ENCODE peak calls at places on chromosomes 3 and 15, in nine cellular contexts. Z, H, F, P, U, A, C, V and O are unnamed samples.

GRCh38 chr3:76044601-76045600 is 259.6 kb upstream of the ZNF717 start:
- DNase-seq in Z (peak; percentile 47), H (peak; percentile 13), F (no peak), P (peak; percentile 43), U (no peak), A (no peak), C (no peak), V (no peak), O (peak; percentile 55)

GRCh38 chr3:58029842-58030584 is 21.8 kb downstream of the FLNB start:
- DNase-seq in Z (no peak), H (no peak), F (no peak), P (no peak), U (no peak), A (no peak), C (no peak), V (no peak), O (no peak)

GRCh38 chr3:165617134-165617533 is 220.1 kb downstream of the BCHE start:
- DNase-seq in Z (no peak), H (no peak), F (no peak), P (no peak), U (no peak), A (no peak), C (no peak), V (no peak), O (no peak)

GRCh38 chr15:49064281-49064653 is 18.0 kb upstream of the SECISBP2L start:
- DNase-seq in Z (no peak), H (no peak), F (no peak), P (no peak), U (no peak), A (no peak), C (no peak), V (no peak), O (no peak)

GRCh38 chr15:90757461-90757860 is 40.3 kb downstream of the BLM start:
- DNase-seq in Z (no peak), H (no peak), F (no peak), P (no peak), U (no peak), A (no peak), C (no peak), V (no peak), O (no peak)

GRCh38 chr3:138881233-138881632 is 46.5 kb upstream of the PIK3CB start:
- DNase-seq in Z (no peak), H (no peak), F (no peak), P (no peak), U (no peak), A (no peak), C (no peak), V (no peak), O (no peak)

GRCh38 chr3:138768126-138768525 is 66.6 kb downstream of the PIK3CB start:
- DNase-seq in Z (peak; percentile 21), H (no peak), F (no peak), P (no peak), U (no peak), A (no peak), C (no peak), V (no peak), O (no peak)

GRCh38 chr15:69039516-69040225 is 25.2 kb downstream of the NOX5 start:
- DNase-seq in Z (no peak), H (no peak), F (no peak), P (no peak), U (no peak), A (no peak), C (no peak), V (no peak), O (no peak)

GRCh38 chr3:34276342-34276741 is 477.9 kb downstream of the PDCD6IP start:
- DNase-seq in Z (no peak), H (no peak), F (no peak), P (no peak), U (no peak), A (no peak), C (no peak), V (no peak), O (no peak)

GRCh38 chr15:33808720-33809119 is 159.6 kb upstream of the CHRM5 start:
- DNase-seq in Z (peak; percentile 2), H (peak; percentile 28), F (no peak), P (no peak), U (no peak), A (peak; percentile 92), C (no peak), V (no peak), O (no peak)

GRCh38 chr3:54443572-54444161 is 321.3 kb downstream of the CACNA2D3 start:
- DNase-seq in Z (peak; percentile 73), H (no peak), F (no peak), P (no peak), U (no peak), A (no peak), C (no peak), V (no peak), O (no peak)

GRCh38 chr3:190288836-190289235 is 33.4 kb downstream of the CLDN1 start:
- DNase-seq in Z (no peak), H (no peak), F (no peak), P (no peak), U (no peak), A (no peak), C (no peak), V (no peak), O (no peak)

GRCh38 chr15:40992241-40992741 is 39.0 kb downstream of the CHAC1 start:
- DNase-seq in Z (no peak), H (no peak), F (no peak), P (no peak), U (no peak), A (peak; percentile 21), C (no peak), V (no peak), O (no peak)

GRCh38 chr3:195198424-195199346 is 72.3 kb downstream of the XXYLT1 start:
- DNase-seq in Z (no peak), H (no peak), F (no peak), P (no peak), U (no peak), A (no peak), C (no peak), V (no peak), O (no peak)

GRCh38 chr3:195195321-195196209 is 75.4 kb downstream of the XXYLT1 start:
- DNase-seq in Z (no peak), H (no peak), F (no peak), P (peak; percentile 64), U (no peak), A (no peak), C (no peak), V (peak; percentile 35), O (no peak)

GRCh38 chr3:195200010-195200822 is 70.7 kb downstream of the XXYLT1 start:
- DNase-seq in Z (no peak), H (no peak), F (no peak), P (peak; percentile 6), U (no peak), A (peak; percentile 49), C (no peak), V (no peak), O (no peak)

GRCh38 chr3:195196266-195196665 is 74.7 kb downstream of the XXYLT1 start:
- DNase-seq in Z (peak; percentile 52), H (peak; percentile 60), F (no peak), P (no peak), U (no peak), A (peak; percentile 66), C (no peak), V (no peak), O (no peak)

DNA sequence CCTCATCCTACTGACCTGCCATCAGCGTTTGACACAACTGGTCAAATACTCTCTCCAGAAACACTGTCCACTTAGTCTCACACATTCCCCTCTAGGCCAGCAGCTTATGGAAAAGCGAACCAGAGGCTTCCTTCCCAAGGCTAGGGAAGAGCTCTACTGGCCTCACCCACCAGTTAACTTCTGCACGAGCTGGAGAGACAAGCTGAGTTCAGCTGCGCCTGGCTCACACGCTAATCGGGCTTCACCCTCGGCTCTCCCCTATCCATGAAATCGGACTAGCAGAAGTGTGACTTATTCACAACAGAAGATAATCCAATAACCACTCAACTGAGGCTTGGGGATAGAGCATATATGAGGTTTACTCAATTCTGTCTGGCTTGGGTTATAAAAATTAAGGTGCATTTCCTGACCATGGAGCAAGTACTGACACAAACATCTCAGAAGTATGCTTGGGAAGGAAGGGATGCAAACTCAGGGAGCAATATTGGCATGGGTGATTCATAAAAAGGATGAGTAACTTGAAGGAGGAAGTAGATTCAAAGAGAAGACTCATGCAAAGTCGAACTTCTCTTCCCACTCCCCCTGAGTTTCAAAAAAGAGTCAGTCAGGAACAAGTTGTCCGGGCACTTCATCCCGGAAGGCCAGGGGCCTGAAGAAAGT is 73.1 kb downstream of the XXYLT1 start:
- DNase-seq in Z (peak; percentile 61), H (peak; percentile 55), F (peak; percentile 8), P (no peak), U (peak; percentile 45), A (peak; percentile 20), C (no peak), V (no peak), O (no peak)
- TF ChIP-seq CTCF in Z (no peak), H (no peak), F (no peak), P (no peak), U (no peak), A (no peak), C (no peak), V (no peak), O (no peak)

DNA sequence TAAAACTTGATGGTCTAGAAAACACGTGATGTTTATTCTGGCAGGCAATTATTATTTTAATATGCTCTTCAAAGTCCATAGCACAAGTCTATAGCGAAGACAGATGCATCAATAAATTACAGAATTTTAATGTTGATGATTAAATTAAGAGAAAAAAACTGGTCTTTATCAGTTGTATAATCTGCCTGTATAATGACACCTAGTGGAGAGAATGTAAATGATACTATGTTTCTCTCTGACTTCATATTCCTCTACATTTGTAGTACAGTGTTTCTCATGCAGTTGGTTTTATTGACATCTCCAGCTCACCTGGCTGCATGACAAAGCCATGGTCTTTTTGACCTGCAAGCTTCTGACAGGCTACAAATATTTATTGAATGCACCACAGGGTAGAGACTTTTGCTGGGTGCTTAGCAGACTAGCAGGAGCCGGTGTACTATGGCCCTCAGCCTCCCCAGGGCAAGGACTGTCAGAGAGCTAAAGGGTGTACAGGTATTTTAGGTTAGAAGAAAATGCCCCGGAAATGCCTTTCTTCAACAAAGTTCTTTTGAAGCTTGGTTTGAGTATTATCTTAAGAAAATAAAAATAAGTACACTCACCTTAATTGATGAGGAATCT is 289.9 kb downstream of the GAP43 start:
- DNase-seq in Z (no peak), H (no peak), F (peak; percentile 10), P (no peak), U (no peak), A (peak; percentile 7), C (no peak), V (no peak), O (no peak)
- TF ChIP-seq CTCF in Z (peak; percentile 30), H (no peak), F (peak; percentile 44), P (peak; percentile 51), U (peak; percentile 39), A (peak; percentile 25), C (no peak), V (peak; percentile 22), O (peak; percentile 70)

DNA sequence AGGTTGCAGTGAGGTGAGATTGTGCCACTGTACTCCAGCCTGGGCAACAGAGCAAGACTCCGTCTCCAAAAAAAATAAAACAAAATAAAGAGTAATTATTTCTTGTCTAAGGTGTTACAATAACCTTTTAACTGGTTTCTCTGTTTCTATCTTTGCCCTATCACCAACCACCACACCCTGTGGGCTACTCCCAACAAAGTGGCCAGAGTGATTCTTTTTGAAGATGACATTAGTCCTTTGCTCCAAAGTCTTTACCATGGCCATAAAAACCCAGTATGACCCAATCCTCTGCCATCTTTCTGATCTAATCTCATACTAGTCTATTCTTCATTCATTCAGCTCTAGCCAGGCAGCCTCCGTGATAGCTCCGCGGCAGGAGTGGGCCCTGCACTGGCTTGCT is 62.8 kb downstream of the RFX7 start:
- DNase-seq in Z (no peak), H (no peak), F (no peak), P (no peak), U (no peak), A (no peak), C (no peak), V (no peak), O (no peak)
- TF ChIP-seq CTCF in Z (no peak), H (no peak), F (no peak), P (no peak), U (no peak), A (no peak), C (no peak), V (no peak), O (no peak)

GRCh38 chr3:68256635-68257034 is 602.2 kb upstream of the SUCLG2 start:
- DNase-seq in Z (peak; percentile 11), H (no peak), F (no peak), P (no peak), U (no peak), A (no peak), C (no peak), V (no peak), O (peak; percentile 9)
- TF ChIP-seq CTCF in Z (no peak), H (no peak), F (peak; percentile 23), P (peak; percentile 56), U (peak; percentile 50), A (no peak), C (no peak), V (no peak), O (no peak)